ENCODE peak calls at places on chromosomes 4 and X, in four cellular contexts. C is tibial nerve, J is small intestine, Y is astrocyte. N is an unnamed sample. For H3K27me3, the result is how much of the 10 kb centered on the place peaks cover.

GRCh38 chr4:79164961-79165610 is 160.8 kb downstream of the NAA11 start:
- DNase-seq in J (no peak), C (no peak), Y (no peak), N (no peak)

GRCh38 chr4:41305486-41305885 is 48.8 kb downstream of the UCHL1 start:
- DNase-seq in J (no peak), Y (no peak), C (no peak), N (no peak)

GRCh38 chr4:55154933-55155332 is 29.5 kb upstream of the KDR start:
- DNase-seq in C (no peak), Y (no peak), J (no peak), N (no peak)

GRCh38 chr4:152052431-152053057 is 291.7 kb upstream of the GATB start:
- DNase-seq in Y (peak), J (no peak), C (no peak), N (no peak)

GRCh38 chrX:151505796-151506195 is 57.7 kb upstream of the PASD1 start:
- DNase-seq in Y (no peak), C (no peak), J (peak), N (no peak)

GRCh38 chr4:4694296-4694772 is 152.5 kb upstream of the STX18 start:
- DNase-seq in Y (no peak), J (no peak), C (no peak), N (no peak)

GRCh38 chr4:121881213-121881612 is 10.9 kb upstream of the BBS7 start:
- DNase-seq in C (no peak), Y (no peak), J (no peak), N (no peak)

GRCh38 chr4:105473340-105474109 is at the start of gene PPA2:
- DNase-seq in Y (peak), C (peak), J (peak), N (peak)

GRCh38 chrX:49910344-49910743 is 12.1 kb upstream of the CLCN5 start:
- DNase-seq in C (no peak), J (no peak), Y (no peak), N (no peak)

GRCh38 chr4:85475631-85476233 is 782 bp downstream of the ARHGAP24 start:
- DNase-seq in Y (peak), J (no peak), C (no peak), N (no peak)

GRCh38 chrX:38110231-38110630 is 103.9 kb downstream of the SYTL5 start:
- DNase-seq in C (no peak), J (no peak), Y (peak), N (no peak)

GRCh38 chr4:140254656-140255299 is 100.8 kb upstream of the MAML3 start:
- DNase-seq in J (no peak), Y (no peak), C (no peak), N (no peak)

GRCh38 chr4:98928131-98928504 is 815 bp downstream of the EIF4E start:
- DNase-seq in J (peak), Y (peak), C (no peak), N (peak)

GRCh38 chrX:107448625-107449468 is 605 bp upstream of the FRMPD3 start:
- DNase-seq in C (no peak), J (no peak), Y (no peak), N (no peak)

GRCh38 chrX:101407167-101407747 is 468 bp downstream of the GLA start:
- DNase-seq in J (no peak), Y (no peak), C (no peak), N (no peak)

GRCh38 chr4:119314356-119314755 is 7.6 kb downstream of the FABP2 start:
- DNase-seq in C (no peak), Y (peak), J (peak), N (no peak)

GRCh38 chr4:1318488-1319213 is 28.4 kb upstream of the UVSSA start:
- DNase-seq in C (no peak), J (no peak), Y (no peak), N (no peak)

GRCh38 chr4:69749771-69750170 is 10.6 kb downstream of the SULT1B1 start:
- DNase-seq in Y (peak), J (no peak), C (no peak), N (no peak)

GRCh38 chr4:185640809-185641675 is 105.7 kb upstream of the PDLIM3 start:
- DNase-seq in Y (peak), J (peak), C (no peak), N (no peak)

DNA sequence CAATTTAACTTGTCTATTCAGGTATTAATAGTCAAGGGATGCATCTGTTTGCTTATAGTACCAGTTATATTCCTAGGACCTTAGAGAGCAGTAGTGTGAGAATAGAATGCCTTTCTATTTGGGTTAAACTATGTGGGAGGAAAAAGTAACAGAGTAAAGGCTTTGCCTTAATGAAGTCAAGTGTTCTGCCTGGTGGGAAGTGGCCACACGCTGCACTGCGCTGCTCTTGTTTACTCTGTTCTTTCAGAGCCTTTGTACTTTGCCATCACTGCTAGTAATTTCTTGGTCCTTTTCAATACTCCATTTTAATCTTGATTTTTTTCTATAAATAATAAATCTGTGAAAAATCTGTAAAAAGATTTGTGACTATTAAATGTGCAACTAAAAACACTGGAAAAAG is 38.0 kb downstream of the YIPF6 start:
- DNase-seq in Y (no peak), J (no peak), C (no peak), N (no peak)
- H3K27me3 ChIP-seq in Y (under half), J (under half), C (under half), N (under half)

GRCh38 chr4:82790060-82790660 is 8.4 kb downstream of the SCD5 start:
- DNase-seq in J (peak), C (no peak), Y (no peak), N (no peak)

GRCh38 chr4:82787342-82787741 is 11.3 kb downstream of the SCD5 start:
- DNase-seq in C (no peak), J (no peak), Y (peak), N (no peak)

GRCh38 chr4:82791179-82791578 is 7.4 kb downstream of the SCD5 start:
- DNase-seq in J (no peak), Y (no peak), C (no peak), N (no peak)

GRCh38 chr4:82786794-82787193 is 11.8 kb downstream of the SCD5 start:
- DNase-seq in Y (no peak), J (no peak), C (no peak), N (no peak)

DNA sequence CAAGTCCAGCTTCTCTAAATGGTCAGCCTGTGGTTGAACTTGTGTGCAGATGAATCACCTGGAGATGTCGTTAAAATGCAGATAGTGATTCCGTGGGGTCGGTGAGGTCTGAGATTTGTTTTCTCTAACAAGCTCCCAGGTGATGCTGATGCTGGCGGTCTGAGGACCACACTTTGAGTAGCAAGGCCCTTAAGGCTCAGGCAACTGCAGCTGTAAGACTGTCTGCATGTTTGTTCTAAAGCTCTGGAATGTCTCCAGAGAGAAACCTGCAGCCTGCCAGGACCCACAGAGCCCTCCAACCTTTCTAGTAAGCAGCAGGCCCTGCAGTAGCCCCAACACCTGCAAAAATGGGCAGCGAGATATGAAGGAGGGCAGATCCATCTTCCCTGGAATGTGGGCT is 9.2 kb downstream of the SCD5 start:
- DNase-seq in Y (peak), C (no peak), J (no peak), N (no peak)
- H3K27me3 ChIP-seq in Y (under half), C (under half), J (under half), N (under half)

DNA sequence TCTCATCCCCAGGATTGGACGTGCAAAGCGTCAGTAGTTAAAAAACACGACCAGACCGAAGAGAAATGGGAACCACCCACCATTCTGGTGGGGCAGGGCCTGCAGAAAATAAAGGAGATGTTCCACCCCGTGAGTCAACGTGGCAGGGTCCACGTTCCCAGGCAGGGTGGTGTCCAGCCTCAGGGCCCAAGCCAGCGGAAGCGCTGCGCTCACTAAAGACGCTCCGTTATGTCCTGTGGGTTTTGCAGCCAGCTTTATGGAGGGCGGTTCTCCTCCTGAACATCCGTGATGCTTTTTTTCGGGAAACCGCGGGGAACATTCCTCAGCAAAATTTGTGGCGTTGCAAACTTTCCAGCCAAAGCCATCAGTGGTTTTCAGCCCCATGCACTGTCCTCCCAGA is 93.4 kb upstream of the SHOX start:
- DNase-seq in J (no peak), C (no peak), Y (no peak), N (no peak)
- H3K27me3 ChIP-seq in J (under half), C (under half), Y (under half), N (under half)

DNA sequence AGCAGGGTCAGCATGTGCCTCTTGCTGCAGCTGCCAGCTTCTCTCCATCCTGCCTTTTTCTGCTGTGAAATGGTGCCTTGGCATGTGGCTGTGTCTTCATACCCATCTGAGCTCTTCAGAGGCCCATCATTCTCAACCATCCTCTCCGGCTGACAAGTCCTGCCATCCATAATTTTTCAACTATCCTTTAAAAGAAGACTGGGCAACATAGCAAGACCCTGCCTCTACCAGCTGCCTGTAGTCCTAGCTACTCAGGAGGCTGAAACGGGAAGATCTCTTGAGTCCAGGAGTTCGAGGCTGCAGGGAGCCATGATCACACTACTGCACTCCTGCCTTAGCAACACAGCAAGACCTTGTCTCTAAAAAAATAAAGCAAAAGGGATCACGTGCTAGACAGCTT is 64.2 kb upstream of the TTC29 start:
- DNase-seq in J (no peak), Y (no peak), C (no peak), N (no peak)
- H3K27me3 ChIP-seq in J (under half), Y (under half), C (under half), N (under half)

DNA sequence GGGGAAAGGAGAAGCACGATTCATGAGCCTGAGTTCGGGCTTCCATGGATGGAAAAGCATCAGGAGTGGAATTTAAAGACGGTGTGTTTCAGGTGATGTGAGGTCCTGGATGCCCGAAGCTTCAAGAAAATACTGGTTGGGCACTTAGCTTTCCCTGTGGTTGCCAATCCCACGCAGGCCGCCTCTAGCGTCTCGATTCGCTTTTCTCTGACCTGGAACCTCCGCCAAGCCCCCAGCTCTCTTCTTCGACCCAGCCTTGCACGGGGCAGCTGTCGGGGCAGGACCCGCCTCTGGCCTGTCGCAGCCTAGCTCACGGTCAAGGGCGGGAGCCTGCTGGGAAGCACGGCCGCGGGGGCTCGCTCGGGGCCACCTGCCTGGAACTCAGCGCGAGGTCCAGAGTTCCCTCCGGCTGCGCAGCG is 308 bp upstream of the TLR2 start:
- DNase-seq in Y (no peak), C (no peak), J (no peak), N (no peak)
- H3K27me3 ChIP-seq in Y (under half), C (under half), J (under half), N (under half)